ENCODE peak calls at places on chromosome 16, in eight cellular contexts. D, Q, P, K, L, A, M and Y are unnamed samples.

GRCh38 chr16:84303023-84303422 is 8.3 kb downstream of the WFDC1 start:
- DNase-seq in D (no peak), Q (no peak), P (no peak), K (peak; percentile 33), L (no peak), A (peak; percentile 90), M (no peak), Y (no peak)

GRCh38 chr16:71383054-71383773 is 24.7 kb downstream of the CALB2 start:
- DNase-seq in D (no peak), Q (no peak), P (no peak), K (no peak), L (no peak), A (no peak), M (no peak), Y (no peak)

GRCh38 chr16:1610071-1610840 is 1.6 kb downstream of the IFT140 start:
- DNase-seq in D (peak; percentile 92), Q (peak; percentile 94), P (peak; percentile 90), K (peak; percentile 85), L (peak; percentile 87), A (peak; percentile 94), M (peak; percentile 41), Y (no peak)

GRCh38 chr16:59295474-59295873 is 561.4 kb upstream of the GOT2 start:
- DNase-seq in D (no peak), Q (no peak), P (no peak), K (no peak), L (no peak), A (no peak), M (no peak), Y (no peak)

GRCh38 chr16:51237861-51238378 is 86.8 kb upstream of the SALL1 start:
- DNase-seq in D (no peak), Q (no peak), P (no peak), K (no peak), L (no peak), A (no peak), M (no peak), Y (no peak)

GRCh38 chr16:20191566-20191965 is 117.9 kb upstream of the GPR139 start:
- DNase-seq in D (no peak), Q (no peak), P (no peak), K (no peak), L (no peak), A (no peak), M (no peak), Y (no peak)

GRCh38 chr16:69329369-69330285 is 761 bp downstream of the PDF start:
- DNase-seq in D (no peak), Q (no peak), P (no peak), K (no peak), L (peak; percentile 65), A (peak; percentile 68), M (no peak), Y (no peak)

GRCh38 chr16:28573738-28574718 is 20.3 kb downstream of the SGF29 start:
- DNase-seq in D (no peak), Q (no peak), P (no peak), K (no peak), L (no peak), A (no peak), M (no peak), Y (no peak)

GRCh38 chr16:1378087-1378803 is 26.5 kb downstream of the GNPTG start:
- DNase-seq in D (no peak), Q (no peak), P (no peak), K (no peak), L (no peak), A (no peak), M (no peak), Y (no peak)

GRCh38 chr16:57810197-57811024 is 8.1 kb upstream of the KIFC3 start:
- DNase-seq in D (peak; percentile 98), Q (peak; percentile 92), P (peak; percentile 84), K (peak; percentile 76), L (peak; percentile 94), A (peak; percentile 88), M (peak; percentile 73), Y (no peak)

GRCh38 chr16:2422123-2422867 is 7.0 kb upstream of the CCNF start:
- DNase-seq in D (no peak), Q (no peak), P (no peak), K (no peak), L (no peak), A (peak; percentile 34), M (no peak), Y (no peak)

GRCh38 chr16:1488054-1488601 is 616 bp downstream of the PTX4 start:
- DNase-seq in D (no peak), Q (no peak), P (no peak), K (no peak), L (no peak), A (no peak), M (no peak), Y (no peak)

GRCh38 chr16:12225816-12226480 is 249.4 kb downstream of the SNX29 start:
- DNase-seq in D (no peak), Q (no peak), P (no peak), K (no peak), L (no peak), A (no peak), M (no peak), Y (no peak)

GRCh38 chr16:58047557-58048348 is 22.2 kb downstream of the MMP15 start:
- DNase-seq in D (no peak), Q (no peak), P (no peak), K (no peak), L (no peak), A (no peak), M (no peak), Y (no peak)

GRCh38 chr16:49986351-49987124 is 38.5 kb upstream of the CNEP1R1 start:
- DNase-seq in D (no peak), Q (no peak), P (no peak), K (no peak), L (no peak), A (no peak), M (no peak), Y (no peak)

GRCh38 chr16:5791011-5791410 is 693.4 kb upstream of the EEF2KMT start:
- DNase-seq in D (no peak), Q (no peak), P (no peak), K (no peak), L (no peak), A (no peak), M (no peak), Y (no peak)

GRCh38 chr16:31073823-31074072 is 292 bp downstream of the ZNF668 start:
- DNase-seq in D (no peak), Q (no peak), P (no peak), K (no peak), L (no peak), A (no peak), M (peak; percentile 51), Y (no peak)
- TF ChIP-seq POLR2A in D (peak; percentile 67), Q (no peak), P (no peak), K (no peak), L (no peak), A (no peak), M (no peak), Y (no peak)

DNA sequence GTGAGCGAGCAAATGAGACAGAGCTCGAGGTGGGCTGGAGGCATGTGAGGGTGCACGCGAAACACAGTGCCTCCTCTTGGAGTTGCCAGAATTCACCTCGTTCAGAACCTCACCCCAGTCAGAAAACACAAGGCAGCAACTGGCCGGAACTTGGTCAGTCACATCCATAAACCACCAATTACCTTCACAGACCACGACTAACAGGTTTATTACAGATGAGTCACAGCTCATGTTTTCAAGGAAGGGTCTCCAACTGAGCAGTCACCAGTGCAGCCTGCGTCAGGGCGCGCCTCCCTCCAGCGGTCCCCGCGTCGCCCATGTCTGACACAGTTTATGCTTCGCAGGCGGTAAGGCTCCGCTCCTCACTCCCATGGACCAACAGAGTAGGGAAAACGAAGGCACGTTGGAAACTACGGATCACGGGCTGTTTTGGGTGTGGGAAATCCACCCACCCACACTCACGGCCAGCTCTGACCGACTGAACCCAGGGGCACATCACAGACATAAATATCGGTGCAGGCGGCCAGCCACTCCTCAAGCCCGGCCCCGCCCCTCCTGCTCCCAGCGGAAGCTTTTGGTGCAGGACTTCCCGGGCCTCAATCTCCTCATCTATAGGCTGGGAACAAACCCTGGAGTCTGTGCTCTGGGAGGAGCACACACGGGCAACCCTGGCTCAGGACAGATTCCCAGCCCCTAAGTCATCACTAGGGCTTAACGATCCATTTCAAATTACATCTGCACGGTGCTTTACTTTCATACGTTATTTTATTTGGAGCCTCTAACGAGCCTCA is 126.2 kb downstream of the ZNF778 start:
- DNase-seq in D (no peak), Q (no peak), P (no peak), K (no peak), L (no peak), A (no peak), M (no peak), Y (no peak)
- H3K4me1 ChIP-seq in D (peaks cover 56% of the 10 kb centered on the region), Q (peaks cover 39% of the 10 kb centered on the region), P (peaks cover 30% of the 10 kb centered on the region), K (peaks cover 20% of the 10 kb centered on the region), L (peaks cover 49% of the 10 kb centered on the region), A (peaks cover 35% of the 10 kb centered on the region), M (peaks cover 7% of the 10 kb centered on the region), Y (peaks cover 74% of the 10 kb centered on the region)

GRCh38 chr16:15897834-15898254 is 9.4 kb upstream of the CEP20 start:
- DNase-seq in D (no peak), Q (no peak), P (no peak), K (no peak), L (no peak), A (no peak), M (peak; percentile 76), Y (no peak)

GRCh38 chr16:15898654-15899053 is 10.3 kb upstream of the CEP20 start:
- DNase-seq in D (no peak), Q (no peak), P (no peak), K (no peak), L (no peak), A (no peak), M (no peak), Y (no peak)

GRCh38 chr16:15900901-15901465 is 12.6 kb upstream of the CEP20 start:
- DNase-seq in D (no peak), Q (no peak), P (no peak), K (no peak), L (no peak), A (no peak), M (no peak), Y (no peak)

GRCh38 chr16:15899538-15900100 is 11.2 kb upstream of the CEP20 start:
- DNase-seq in D (peak; percentile 95), Q (no peak), P (no peak), K (no peak), L (no peak), A (no peak), M (peak; percentile 65), Y (peak; percentile 97)

GRCh38 chr16:15900357-15900756 is 12.0 kb upstream of the CEP20 start:
- DNase-seq in D (no peak), Q (no peak), P (no peak), K (no peak), L (no peak), A (no peak), M (no peak), Y (no peak)
- TF ChIP-seq POLR2A in D (no peak), Q (no peak), P (no peak), K (no peak), L (no peak), A (no peak), M (no peak), Y (no peak)

DNA sequence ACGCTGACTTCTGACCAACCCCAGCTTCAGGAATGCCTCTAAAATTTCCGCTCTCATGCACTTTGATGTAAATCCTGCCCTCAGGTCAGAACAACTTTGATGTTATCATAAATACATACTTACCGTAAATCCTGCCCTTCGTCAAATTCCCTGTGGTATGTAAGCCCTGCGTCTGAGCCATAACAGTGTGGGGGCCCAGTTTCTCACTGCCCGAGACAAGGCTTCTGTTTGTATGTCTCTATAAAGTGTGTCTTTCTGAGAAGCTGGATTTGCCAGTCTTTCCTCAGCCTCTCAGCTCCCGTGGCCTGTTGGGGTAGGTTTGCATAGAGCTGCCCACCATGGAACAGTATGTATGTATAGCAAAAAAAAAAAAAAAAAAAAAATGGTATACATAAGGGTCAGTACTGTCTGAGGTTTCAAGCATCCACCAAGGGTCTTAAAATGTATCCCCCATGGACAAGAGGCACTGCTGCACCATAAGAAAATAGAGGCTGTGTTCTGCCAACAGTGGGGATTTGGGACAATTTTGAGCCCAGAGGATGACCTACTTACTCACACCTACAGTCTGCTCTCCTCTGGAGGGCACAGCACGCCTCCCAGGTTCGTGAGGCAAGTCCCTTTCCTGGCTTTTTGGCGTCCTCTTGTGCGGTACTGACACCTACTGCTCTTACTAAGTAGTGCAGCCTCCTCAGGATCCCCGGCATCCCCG is 17.5 kb downstream of the PRMT7 start:
- DNase-seq in D (peak; percentile 88), Q (peak; percentile 88), P (peak; percentile 83), K (peak; percentile 72), L (peak; percentile 81), A (peak; percentile 90), M (peak; percentile 57), Y (no peak)
- H3K4me1 ChIP-seq in D (peaks cover 5% of the 10 kb centered on the region), Q (peaks cover 12% of the 10 kb centered on the region), P (peaks cover 7% of the 10 kb centered on the region), K (no peaks in the 10 kb centered on the region), L (peaks cover 21% of the 10 kb centered on the region), A (peaks cover 8% of the 10 kb centered on the region), M (peaks cover 22% of the 10 kb centered on the region), Y (no peaks in the 10 kb centered on the region)